ENCODE peak calls at places on chromosome 3, in ten cellular contexts. One of them, this sample, is unnamed.

GRCh38 chr3:13588971-13589370 is 40.0 kb downstream of the FBLN2 start:
- DNase-seq in MM.1S: no peak
- DNase-seq in GM10248: no peak
- DNase-seq in tibial artery: no peak
- DNase-seq in AG10803: no peak
- DNase-seq in GM12864: no peak
- DNase-seq in body of pancreas: no peak
- DNase-seq in choroid plexus epithelial cell: peak
- DNase-seq in nephron progenitor cell: no peak
- DNase-seq in neural crest cell: no peak
- DNase-seq in this sample: no peak

GRCh38 chr3:124413989-124414598 is 316.2 kb upstream of the UMPS start:
- DNase-seq in MM.1S: no peak
- DNase-seq in GM10248: no peak
- DNase-seq in tibial artery: no peak
- DNase-seq in AG10803: no peak
- DNase-seq in GM12864: no peak
- DNase-seq in body of pancreas: peak
- DNase-seq in choroid plexus epithelial cell: no peak
- DNase-seq in nephron progenitor cell: no peak
- DNase-seq in neural crest cell: no peak
- DNase-seq in this sample: no peak

GRCh38 chr3:194135516-194135805 is 487 bp upstream of the HES1 start:
- DNase-seq in MM.1S: no peak
- DNase-seq in GM10248: no peak
- DNase-seq in tibial artery: no peak
- DNase-seq in AG10803: no peak
- DNase-seq in GM12864: no peak
- DNase-seq in body of pancreas: no peak
- DNase-seq in choroid plexus epithelial cell: no peak
- DNase-seq in nephron progenitor cell: no peak
- DNase-seq in neural crest cell: no peak
- DNase-seq in this sample: no peak

GRCh38 chr3:18237251-18238005 is 187.7 kb downstream of the SATB1 start:
- DNase-seq in MM.1S: no peak
- DNase-seq in GM10248: peak
- DNase-seq in tibial artery: no peak
- DNase-seq in AG10803: peak
- DNase-seq in GM12864: no peak
- DNase-seq in body of pancreas: no peak
- DNase-seq in choroid plexus epithelial cell: peak
- DNase-seq in nephron progenitor cell: no peak
- DNase-seq in neural crest cell: no peak
- DNase-seq in this sample: peak

GRCh38 chr3:58884457-58884856 is 165.4 kb downstream of the CFAP20DC start:
- DNase-seq in MM.1S: no peak
- DNase-seq in GM10248: no peak
- DNase-seq in tibial artery: no peak
- DNase-seq in AG10803: no peak
- DNase-seq in GM12864: no peak
- DNase-seq in body of pancreas: no peak
- DNase-seq in choroid plexus epithelial cell: no peak
- DNase-seq in nephron progenitor cell: no peak
- DNase-seq in neural crest cell: no peak
- DNase-seq in this sample: no peak

GRCh38 chr3:25021816-25022215 is 406.2 kb upstream of the RARB start:
- DNase-seq in MM.1S: no peak
- DNase-seq in GM10248: no peak
- DNase-seq in tibial artery: no peak
- DNase-seq in AG10803: peak
- DNase-seq in GM12864: no peak
- DNase-seq in body of pancreas: no peak
- DNase-seq in choroid plexus epithelial cell: peak
- DNase-seq in nephron progenitor cell: no peak
- DNase-seq in neural crest cell: no peak
- DNase-seq in this sample: no peak

GRCh38 chr3:30258426-30259392 is 347.7 kb upstream of the TGFBR2 start:
- DNase-seq in MM.1S: no peak
- DNase-seq in GM10248: no peak
- DNase-seq in tibial artery: no peak
- DNase-seq in AG10803: no peak
- DNase-seq in GM12864: no peak
- DNase-seq in body of pancreas: peak
- DNase-seq in choroid plexus epithelial cell: no peak
- DNase-seq in nephron progenitor cell: no peak
- DNase-seq in neural crest cell: no peak
- DNase-seq in this sample: no peak

GRCh38 chr3:59326246-59327024 is 276.6 kb upstream of the CFAP20DC start:
- DNase-seq in MM.1S: no peak
- DNase-seq in GM10248: no peak
- DNase-seq in tibial artery: no peak
- DNase-seq in AG10803: peak
- DNase-seq in GM12864: no peak
- DNase-seq in body of pancreas: no peak
- DNase-seq in choroid plexus epithelial cell: no peak
- DNase-seq in nephron progenitor cell: no peak
- DNase-seq in neural crest cell: no peak
- DNase-seq in this sample: no peak

GRCh38 chr3:40329081-40329480 is 19.6 kb downstream of the EIF1B start:
- DNase-seq in MM.1S: no peak
- DNase-seq in GM10248: no peak
- DNase-seq in tibial artery: no peak
- DNase-seq in AG10803: no peak
- DNase-seq in GM12864: no peak
- DNase-seq in body of pancreas: no peak
- DNase-seq in choroid plexus epithelial cell: no peak
- DNase-seq in nephron progenitor cell: no peak
- DNase-seq in neural crest cell: no peak
- DNase-seq in this sample: no peak

GRCh38 chr3:189386739-189387138 is 215.0 kb downstream of the TPRG1 start:
- DNase-seq in MM.1S: no peak
- DNase-seq in GM10248: no peak
- DNase-seq in tibial artery: no peak
- DNase-seq in AG10803: no peak
- DNase-seq in GM12864: no peak
- DNase-seq in body of pancreas: no peak
- DNase-seq in choroid plexus epithelial cell: no peak
- DNase-seq in nephron progenitor cell: no peak
- DNase-seq in neural crest cell: no peak
- DNase-seq in this sample: no peak

DNA sequence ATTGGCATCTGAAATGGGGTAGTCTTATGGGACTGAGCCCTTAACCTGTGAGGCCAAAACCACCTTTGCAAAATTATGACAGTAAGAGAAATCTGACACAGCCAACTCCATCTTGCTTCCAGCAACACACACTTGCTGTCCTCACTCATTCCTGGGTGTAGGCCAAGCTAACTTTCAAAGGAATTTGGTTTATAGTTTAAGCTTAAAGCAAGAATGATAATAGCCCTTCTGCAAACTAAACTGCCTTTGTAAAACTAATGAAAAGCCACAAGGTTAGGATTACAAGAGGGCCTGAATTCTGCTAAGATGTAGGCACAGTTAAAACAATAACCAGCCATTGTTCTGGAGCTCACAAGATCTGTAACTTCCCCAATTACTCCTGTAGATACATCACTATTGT is 57.7 kb upstream of the FRMD4B start:
- DNase-seq in MM.1S: no peak
- DNase-seq in GM10248: no peak
- DNase-seq in tibial artery: no peak
- DNase-seq in AG10803: peak
- DNase-seq in GM12864: no peak
- DNase-seq in body of pancreas: no peak
- DNase-seq in choroid plexus epithelial cell: peak
- DNase-seq in nephron progenitor cell: no peak
- DNase-seq in neural crest cell: no peak
- DNase-seq in this sample: no peak
- TF ChIP-seq CTCF in MM.1S: no peak
- TF ChIP-seq CTCF in GM10248: no peak
- TF ChIP-seq CTCF in tibial artery: no peak
- TF ChIP-seq CTCF in AG10803: no peak
- TF ChIP-seq CTCF in GM12864: no peak
- TF ChIP-seq CTCF in body of pancreas: no peak
- TF ChIP-seq CTCF in choroid plexus epithelial cell: no peak
- TF ChIP-seq CTCF in nephron progenitor cell: no peak
- TF ChIP-seq CTCF in neural crest cell: no peak
- TF ChIP-seq CTCF in this sample: no peak

DNA sequence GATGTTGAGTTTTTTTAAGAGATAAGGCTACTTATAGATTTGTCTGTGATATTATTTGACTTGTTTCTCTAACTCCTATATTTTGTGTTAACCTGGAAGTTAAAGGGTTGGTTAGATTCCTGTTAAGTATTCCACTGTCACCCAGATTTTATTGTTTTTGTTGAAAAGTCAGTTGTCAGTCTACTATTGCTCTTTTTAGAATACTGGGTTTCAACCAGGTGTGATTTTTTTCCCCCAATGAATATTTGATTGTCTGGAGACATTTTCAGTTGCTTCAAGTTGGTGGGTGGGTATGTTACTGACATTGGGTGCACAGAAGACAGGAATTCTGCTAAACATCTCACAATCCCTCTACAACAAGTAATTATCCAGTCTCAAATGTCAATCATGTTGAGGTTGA is 43.8 kb upstream of the GPR149 start:
- DNase-seq in MM.1S: no peak
- DNase-seq in GM10248: no peak
- DNase-seq in tibial artery: no peak
- DNase-seq in AG10803: no peak
- DNase-seq in GM12864: no peak
- DNase-seq in body of pancreas: no peak
- DNase-seq in choroid plexus epithelial cell: no peak
- DNase-seq in nephron progenitor cell: no peak
- DNase-seq in neural crest cell: no peak
- DNase-seq in this sample: no peak
- TF ChIP-seq CTCF in MM.1S: no peak
- TF ChIP-seq CTCF in GM10248: no peak
- TF ChIP-seq CTCF in tibial artery: no peak
- TF ChIP-seq CTCF in AG10803: no peak
- TF ChIP-seq CTCF in GM12864: no peak
- TF ChIP-seq CTCF in body of pancreas: no peak
- TF ChIP-seq CTCF in choroid plexus epithelial cell: no peak
- TF ChIP-seq CTCF in nephron progenitor cell: no peak
- TF ChIP-seq CTCF in neural crest cell: no peak
- TF ChIP-seq CTCF in this sample: no peak

GRCh38 chr3:143436231-143436930 is 316.8 kb downstream of the CHST2 start:
- DNase-seq in MM.1S: no peak
- DNase-seq in GM10248: no peak
- DNase-seq in tibial artery: no peak
- DNase-seq in AG10803: peak
- DNase-seq in GM12864: no peak
- DNase-seq in body of pancreas: no peak
- DNase-seq in choroid plexus epithelial cell: peak
- DNase-seq in nephron progenitor cell: no peak
- DNase-seq in neural crest cell: no peak
- DNase-seq in this sample: no peak

GRCh38 chr3:143430582-143430981 is 311.0 kb downstream of the CHST2 start:
- DNase-seq in MM.1S: no peak
- DNase-seq in GM10248: no peak
- DNase-seq in tibial artery: no peak
- DNase-seq in AG10803: no peak
- DNase-seq in GM12864: no peak
- DNase-seq in body of pancreas: no peak
- DNase-seq in choroid plexus epithelial cell: no peak
- DNase-seq in nephron progenitor cell: no peak
- DNase-seq in neural crest cell: no peak
- DNase-seq in this sample: no peak

GRCh38 chr3:143429628-143430514 is 310.3 kb downstream of the CHST2 start:
- DNase-seq in MM.1S: peak
- DNase-seq in GM10248: no peak
- DNase-seq in tibial artery: no peak
- DNase-seq in AG10803: no peak
- DNase-seq in GM12864: no peak
- DNase-seq in body of pancreas: no peak
- DNase-seq in choroid plexus epithelial cell: peak
- DNase-seq in nephron progenitor cell: no peak
- DNase-seq in neural crest cell: no peak
- DNase-seq in this sample: no peak

GRCh38 chr3:143428351-143428750 is 308.8 kb downstream of the CHST2 start:
- DNase-seq in MM.1S: no peak
- DNase-seq in GM10248: no peak
- DNase-seq in tibial artery: no peak
- DNase-seq in AG10803: no peak
- DNase-seq in GM12864: no peak
- DNase-seq in body of pancreas: no peak
- DNase-seq in choroid plexus epithelial cell: no peak
- DNase-seq in nephron progenitor cell: no peak
- DNase-seq in neural crest cell: no peak
- DNase-seq in this sample: no peak

GRCh38 chr3:143433787-143434378 is 314.3 kb downstream of the CHST2 start:
- DNase-seq in MM.1S: no peak
- DNase-seq in GM10248: peak
- DNase-seq in tibial artery: no peak
- DNase-seq in AG10803: no peak
- DNase-seq in GM12864: no peak
- DNase-seq in body of pancreas: no peak
- DNase-seq in choroid plexus epithelial cell: peak
- DNase-seq in nephron progenitor cell: no peak
- DNase-seq in neural crest cell: no peak
- DNase-seq in this sample: peak
- TF ChIP-seq CTCF in MM.1S: peak
- TF ChIP-seq CTCF in GM10248: peak
- TF ChIP-seq CTCF in tibial artery: no peak
- TF ChIP-seq CTCF in AG10803: peak
- TF ChIP-seq CTCF in GM12864: peak
- TF ChIP-seq CTCF in body of pancreas: peak
- TF ChIP-seq CTCF in choroid plexus epithelial cell: peak
- TF ChIP-seq CTCF in nephron progenitor cell: peak
- TF ChIP-seq CTCF in neural crest cell: peak
- TF ChIP-seq CTCF in this sample: peak

GRCh38 chr3:192915724-192916123 is 1.9 kb downstream of the MB21D2 start:
- DNase-seq in MM.1S: no peak
- DNase-seq in GM10248: no peak
- DNase-seq in tibial artery: no peak
- DNase-seq in AG10803: no peak
- DNase-seq in GM12864: no peak
- DNase-seq in body of pancreas: no peak
- DNase-seq in choroid plexus epithelial cell: no peak
- DNase-seq in nephron progenitor cell: no peak
- DNase-seq in neural crest cell: no peak
- DNase-seq in this sample: no peak

GRCh38 chr3:192914873-192915272 is 2.8 kb downstream of the MB21D2 start:
- DNase-seq in MM.1S: no peak
- DNase-seq in GM10248: no peak
- DNase-seq in tibial artery: no peak
- DNase-seq in AG10803: no peak
- DNase-seq in GM12864: no peak
- DNase-seq in body of pancreas: no peak
- DNase-seq in choroid plexus epithelial cell: no peak
- DNase-seq in nephron progenitor cell: no peak
- DNase-seq in neural crest cell: no peak
- DNase-seq in this sample: no peak

GRCh38 chr3:192913540-192913939 is 4.1 kb downstream of the MB21D2 start:
- DNase-seq in MM.1S: no peak
- DNase-seq in GM10248: no peak
- DNase-seq in tibial artery: no peak
- DNase-seq in AG10803: no peak
- DNase-seq in GM12864: no peak
- DNase-seq in body of pancreas: no peak
- DNase-seq in choroid plexus epithelial cell: no peak
- DNase-seq in nephron progenitor cell: no peak
- DNase-seq in neural crest cell: no peak
- DNase-seq in this sample: no peak

GRCh38 chr3:192916455-192917257 is 1.0 kb downstream of the MB21D2 start:
- DNase-seq in MM.1S: no peak
- DNase-seq in GM10248: peak
- DNase-seq in tibial artery: peak
- DNase-seq in AG10803: peak
- DNase-seq in GM12864: no peak
- DNase-seq in body of pancreas: peak
- DNase-seq in choroid plexus epithelial cell: peak
- DNase-seq in nephron progenitor cell: peak
- DNase-seq in neural crest cell: peak
- DNase-seq in this sample: peak

GRCh38 chr3:192915306-192915705 is 2.4 kb downstream of the MB21D2 start:
- DNase-seq in MM.1S: peak
- DNase-seq in GM10248: peak
- DNase-seq in tibial artery: no peak
- DNase-seq in AG10803: peak
- DNase-seq in GM12864: no peak
- DNase-seq in body of pancreas: no peak
- DNase-seq in choroid plexus epithelial cell: peak
- DNase-seq in nephron progenitor cell: no peak
- DNase-seq in neural crest cell: no peak
- DNase-seq in this sample: peak
- TF ChIP-seq CTCF in MM.1S: peak
- TF ChIP-seq CTCF in GM10248: peak
- TF ChIP-seq CTCF in tibial artery: no peak
- TF ChIP-seq CTCF in AG10803: peak
- TF ChIP-seq CTCF in GM12864: peak
- TF ChIP-seq CTCF in body of pancreas: no peak
- TF ChIP-seq CTCF in choroid plexus epithelial cell: peak
- TF ChIP-seq CTCF in nephron progenitor cell: no peak
- TF ChIP-seq CTCF in neural crest cell: peak
- TF ChIP-seq CTCF in this sample: peak